ENCODE peak calls at places on chromosome 19, in nine cellular contexts. N, K, F, X, H, Z, Y, U and J are unnamed samples.

GRCh38 chr19:54481326-54481930 is 8.3 kb upstream of the CDC42EP5 start:
- DNase-seq in X (peak; percentile 33), Z (no peak), K (no peak), N (no peak), U (peak; percentile 61), Y (no peak), H (no peak), F (no peak), J (peak; percentile 41)

GRCh38 chr19:14558370-14559066 is 13.3 kb downstream of the NDUFB7 start:
- DNase-seq in N (no peak), Z (peak; percentile 25), K (no peak), Y (no peak), X (no peak), U (no peak), H (no peak), F (no peak), J (no peak)

GRCh38 chr19:31353826-31354225 is 4.6 kb upstream of the TSHZ3 start:
- DNase-seq in Z (no peak), U (no peak), F (no peak), K (no peak), X (no peak), H (no peak), Y (no peak), N (no peak), J (no peak)

GRCh38 chr19:8569066-8569761 is 8.0 kb downstream of the MYO1F start:
- DNase-seq in U (no peak), X (peak; percentile 96), N (peak; percentile 66), K (no peak), F (no peak), Z (no peak), H (peak; percentile 90), Y (no peak), J (peak; percentile 95)

GRCh38 chr19:23817519-23817918 is 58.8 kb upstream of the ZNF681 start:
- DNase-seq in U (peak; percentile 82), K (no peak), H (no peak), N (no peak), Z (peak; percentile 21), X (peak; percentile 4), F (peak; percentile 54), Y (no peak), J (peak; percentile 17)

GRCh38 chr19:11538232-11539036 is at the start of gene CNN1:
- DNase-seq in K (no peak), X (peak; percentile 90), H (no peak), F (peak; percentile 97), Y (peak; percentile 76), N (no peak), Z (peak; percentile 52), U (no peak), J (peak; percentile 25)

GRCh38 chr19:55209430-55210119 is at the start of gene PTPRH:
- DNase-seq in N (no peak), F (no peak), U (no peak), K (no peak), Z (no peak), H (no peak), X (no peak), Y (no peak), J (no peak)

GRCh38 chr19:44869728-44870470 is 21.2 kb upstream of the TOMM40 start:
- DNase-seq in Y (no peak), N (no peak), X (peak; percentile 84), F (no peak), H (no peak), U (no peak), Z (no peak), K (no peak), J (peak; percentile 92)

GRCh38 chr19:8504171-8504570 is 1.7 kb upstream of the PRAM1 start:
- DNase-seq in K (no peak), Y (no peak), F (no peak), N (no peak), X (no peak), Z (no peak), U (no peak), H (no peak), J (no peak)

GRCh38 chr19:30419581-30420180 is 47.5 kb downstream of the ZNF536 start:
- DNase-seq in F (no peak), N (no peak), X (no peak), Y (no peak), H (no peak), K (peak; percentile 52), U (no peak), Z (no peak), J (no peak)

GRCh38 chr19:13987101-13987890 is 18.8 kb downstream of the RFX1 start:
- DNase-seq in N (peak; percentile 67), K (no peak), U (no peak), Y (no peak), H (no peak), F (no peak), X (no peak), Z (peak; percentile 68), J (no peak)

GRCh38 chr19:32519023-32519422 is 62.0 kb upstream of the PDCD5 start:
- DNase-seq in H (no peak), N (no peak), K (no peak), U (no peak), F (no peak), X (no peak), Z (no peak), Y (no peak), J (no peak)

GRCh38 chr19:47494729-47495128 is 10.7 kb upstream of the KPTN start:
- DNase-seq in N (no peak), K (no peak), Y (no peak), Z (no peak), H (no peak), U (no peak), F (no peak), X (no peak), J (no peak)

GRCh38 chr19:38915329-38916321 is 3.6 kb upstream of the CCER2 start:
- DNase-seq in U (no peak), Z (no peak), H (no peak), F (no peak), K (no peak), N (no peak), X (no peak), Y (no peak), J (no peak)

GRCh38 chr19:14450168-14450874 is 17.2 kb downstream of the PKN1 start:
- DNase-seq in H (no peak), X (no peak), Z (peak; percentile 35), K (no peak), Y (peak; percentile 94), N (no peak), U (peak; percentile 91), F (no peak), J (peak; percentile 63)

GRCh38 chr19:39401549-39402416 is 4.9 kb upstream of the ZFP36 start:
- DNase-seq in F (peak; percentile 59), Y (no peak), X (peak; percentile 89), H (no peak), N (peak; percentile 27), U (peak; percentile 68), K (no peak), Z (peak; percentile 31), J (peak; percentile 95)

DNA sequence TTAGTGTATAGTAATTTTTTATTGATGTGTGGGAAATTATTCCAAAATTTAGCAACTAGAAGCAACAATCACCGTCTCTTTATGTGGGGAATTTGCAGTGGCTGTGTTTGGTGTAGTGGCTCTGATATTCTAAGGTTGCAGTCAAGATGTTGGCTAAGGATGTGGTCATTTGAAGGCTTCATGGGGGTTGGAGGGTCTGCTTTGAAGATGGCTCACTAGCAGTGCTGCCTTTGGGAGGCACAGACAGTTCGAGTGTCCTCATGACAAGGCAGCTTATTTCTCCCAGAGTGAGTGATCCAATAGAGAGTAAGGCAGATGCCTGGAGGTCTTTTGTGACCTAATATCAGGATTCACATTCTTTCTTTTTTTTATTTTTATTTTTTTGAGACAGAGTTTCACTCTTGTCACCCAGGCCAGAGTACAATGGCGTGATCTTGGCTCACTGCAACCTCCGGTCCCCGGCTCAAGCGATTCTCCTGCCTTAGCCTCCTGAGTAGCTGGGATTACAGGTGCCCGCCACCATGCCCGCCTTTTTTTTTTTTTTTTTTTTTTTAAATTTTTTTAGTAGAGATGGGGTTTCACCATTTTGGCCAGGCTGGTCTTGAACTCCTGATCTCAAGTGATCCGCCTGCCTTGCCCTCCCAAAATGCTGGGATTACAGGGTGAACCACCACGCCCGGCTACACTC is 8.7 kb downstream of the GPI start:
- DNase-seq in Y (no peak), H (no peak), X (no peak), K (no peak), Z (no peak), N (no peak), F (no peak), U (no peak), J (no peak)
- H3K4me3 ChIP-seq in Y (no peak overlapping the region), H (no peak overlapping the region), X (no peak overlapping the region), K (no peak overlapping the region), Z (no peak overlapping the region), N (no peak overlapping the region), F (no peak overlapping the region), U (no peak overlapping the region), J (no peak overlapping the region)

DNA sequence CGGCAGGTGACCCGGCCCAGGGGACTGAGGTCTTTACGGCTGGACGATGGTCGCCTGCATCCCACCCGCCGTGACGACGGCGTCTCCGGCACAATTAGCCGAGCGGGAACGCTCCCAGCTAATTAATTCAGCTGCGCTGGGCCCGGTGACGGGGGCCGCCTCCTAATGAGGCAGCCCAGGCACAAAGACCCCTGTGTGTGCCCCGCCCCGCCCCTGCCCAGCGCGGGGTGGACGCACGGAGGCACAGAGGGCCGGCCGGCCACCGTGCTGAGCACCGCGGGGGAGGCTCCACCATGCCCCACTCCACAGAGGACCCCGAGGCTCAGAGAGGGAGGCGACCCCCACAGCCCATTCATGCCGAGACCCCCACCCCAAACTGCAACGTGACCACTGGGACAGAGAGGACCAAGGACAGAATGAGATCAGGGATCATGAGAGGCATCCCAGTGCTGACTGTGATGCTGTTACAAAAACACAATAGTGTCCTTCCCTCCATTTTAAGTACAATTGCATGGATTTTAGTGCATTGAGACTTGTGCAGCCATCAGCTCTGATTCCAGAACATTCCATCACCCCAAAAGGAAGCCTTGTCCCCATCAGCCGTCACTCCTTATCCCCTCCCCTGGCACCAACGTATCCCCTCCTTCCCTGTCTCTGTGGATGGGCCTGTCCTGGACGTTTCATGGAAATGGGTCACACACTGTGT is 17.0 kb downstream of the EFNA2 start:
- DNase-seq in X (no peak), U (no peak), Z (no peak), N (no peak), Y (no peak), H (no peak), F (no peak), K (peak; percentile 74), J (no peak)
- TF ChIP-seq CTCF in X (no peak), U (no peak), Z (no peak), N (no peak), Y (no peak), H (no peak), F (no peak), K (no peak), J (no peak)

GRCh38 chr19:49441210-49441959 is at the start of gene SLC17A7:
- DNase-seq in K (no peak), H (no peak), U (peak; percentile 45), F (peak; percentile 72), Z (peak; percentile 61), Y (no peak), X (no peak), N (no peak), J (no peak)
- H3K4me3 ChIP-seq in K (peak within 1 kb of the TSS; percentile 3), H (no peak within 1 kb of the TSS), U (peak within 1 kb of the TSS; percentile 71), F (no peak within 1 kb of the TSS), Z (peak within 1 kb of the TSS; percentile 65), Y (peak within 1 kb of the TSS; percentile 48), X (no peak within 1 kb of the TSS), N (no peak within 1 kb of the TSS), J (no peak within 1 kb of the TSS)

DNA sequence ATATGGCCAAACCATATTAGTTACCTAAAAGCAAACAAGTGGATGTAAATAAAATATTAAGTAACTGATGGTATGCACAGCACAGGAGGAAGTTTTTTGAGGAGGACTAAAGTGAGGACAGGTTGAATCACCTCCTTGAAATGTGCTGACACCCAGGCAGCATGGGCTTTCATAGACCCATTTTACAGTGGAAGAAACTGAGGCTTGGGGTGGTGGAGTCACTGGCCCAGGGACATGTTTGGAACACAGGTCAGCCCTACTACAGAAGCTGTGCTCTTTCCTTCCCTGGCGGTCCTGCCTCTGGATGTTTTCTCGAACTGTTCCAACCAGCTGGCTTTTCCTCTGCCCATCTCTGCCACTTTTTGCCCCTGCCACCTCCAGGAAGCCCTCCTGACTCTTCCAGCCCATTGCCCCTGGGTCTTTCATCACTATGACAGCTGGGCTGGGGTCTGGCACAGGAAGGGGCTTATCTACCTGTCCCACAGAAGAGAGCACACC is 11.2 kb upstream of the PTPRS start:
- DNase-seq in X (no peak), U (no peak), F (no peak), K (no peak), Y (no peak), N (no peak), Z (no peak), H (no peak), J (no peak)
- TF ChIP-seq CTCF in X (no peak), U (no peak), F (no peak), K (no peak), Y (no peak), N (no peak), Z (no peak), H (no peak), J (no peak)